ENCODE peak calls at places on chromosome X, in six cellular contexts. F, P, G, W, M and Q are unnamed samples.

GRCh38 chrX:102042706-102043325 is 82.7 kb upstream of the TCEAL2 start:
- DNase-seq in G (no peak), M (no peak), P (no peak), F (no peak), W (no peak), Q (no peak)

GRCh38 chrX:153971124-153971631 is 440 bp downstream of the HCFC1 start:
- DNase-seq in G (peak; percentile 90), M (peak; percentile 91), P (peak; percentile 89), F (peak; percentile 88), W (peak; percentile 90), Q (peak; percentile 84)

GRCh38 chrX:18099745-18100144 is 120.9 kb downstream of the BEND2 start:
- DNase-seq in W (peak; percentile 5), P (no peak), G (no peak), M (no peak), F (no peak), Q (no peak)

GRCh38 chrX:129749069-129749468 is 10.3 kb downstream of the XPNPEP2 start:
- DNase-seq in W (no peak), M (no peak), P (no peak), F (no peak), G (no peak), Q (no peak)

GRCh38 chrX:22247169-22247568 is 25.5 kb upstream of the CBLL2 start:
- DNase-seq in M (no peak), W (no peak), F (no peak), G (no peak), P (no peak), Q (no peak)

GRCh38 chrX:9326369-9326768 is 138.5 kb upstream of the TBL1X start:
- DNase-seq in G (no peak), P (no peak), F (no peak), W (no peak), M (no peak), Q (no peak)

GRCh38 chrX:65610040-65610439 is 57.4 kb upstream of the MSN start:
- DNase-seq in F (no peak), M (no peak), G (no peak), P (no peak), W (no peak), Q (no peak)

GRCh38 chrX:144681501-144681900 is 565.8 kb upstream of the SPANXN1 start:
- DNase-seq in W (no peak), M (no peak), G (no peak), P (no peak), F (no peak), Q (peak; percentile 3)

GRCh38 chrX:54248309-54248708 is 65.3 kb upstream of the FAM120C start:
- DNase-seq in M (no peak), W (peak; percentile 33), P (no peak), F (no peak), G (peak; percentile 48), Q (no peak)

GRCh38 chrX:23311731-23312130 is 22.9 kb upstream of the PTCHD1 start:
- DNase-seq in W (no peak), M (no peak), P (no peak), F (no peak), G (no peak), Q (no peak)

GRCh38 chrX:150074175-150074574 is 135.9 kb upstream of the EOLA2 start:
- DNase-seq in G (no peak), W (no peak), P (no peak), M (no peak), F (no peak), Q (no peak)

GRCh38 chrX:154470434-154470833 is 8.6 kb downstream of the LAGE3 start:
- DNase-seq in W (no peak), F (no peak), G (no peak), M (no peak), P (no peak), Q (no peak)

GRCh38 chrX:71815121-71815905 is 52.2 kb downstream of the CXorf49B start:
- DNase-seq in P (peak; percentile 36), G (no peak), M (no peak), W (no peak), F (no peak), Q (no peak)

GRCh38 chrX:134935286-134935685 is 55.5 kb upstream of the SMIM10 start:
- DNase-seq in G (no peak), F (no peak), W (no peak), P (no peak), M (no peak), Q (no peak)

GRCh38 chrX:37405954-37406353 is 56.8 kb downstream of the PRRG1 start:
- DNase-seq in W (no peak), M (no peak), P (no peak), G (no peak), F (no peak), Q (peak; percentile 18)

GRCh38 chrX:132662844-132663243 is 174.0 kb upstream of the MBNL3 start:
- DNase-seq in P (no peak), F (no peak), W (peak; percentile 9), M (no peak), G (no peak), Q (no peak)

GRCh38 chrX:33133320-33133719 is 78.0 kb downstream of the DMD start:
- DNase-seq in F (no peak), M (no peak), W (no peak), G (no peak), P (no peak), Q (no peak)

GRCh38 chrX:132171881-132172280 is 44.1 kb upstream of the FRMD7 start:
- DNase-seq in M (no peak), P (no peak), G (no peak), F (no peak), W (no peak), Q (no peak)

GRCh38 chrX:152908486-152908885 is 10.6 kb downstream of the ZNF185 start:
- DNase-seq in W (no peak), G (no peak), P (no peak), F (no peak), M (no peak), Q (no peak)

GRCh38 chrX:47540754-47541538 is 20.1 kb upstream of the ARAF start:
- DNase-seq in W (peak; percentile 89), F (peak; percentile 39), M (peak; percentile 68), G (peak; percentile 91), P (peak; percentile 85), Q (peak; percentile 78)

GRCh38 chrX:29627833-29628232 is 587.5 kb upstream of the MAGEB2 start:
- DNase-seq in G (no peak), W (peak; percentile 19), F (no peak), P (no peak), M (no peak), Q (no peak)

GRCh38 chrX:40513012-40513411 is 67.8 kb upstream of the ATP6AP2 start:
- DNase-seq in W (no peak), F (no peak), G (no peak), P (no peak), M (peak; percentile 50), Q (no peak)

GRCh38 chrX:40511258-40511657 is 69.5 kb upstream of the ATP6AP2 start:
- DNase-seq in P (no peak), W (no peak), F (no peak), G (no peak), M (no peak), Q (no peak)

GRCh38 chrX:40508560-40508959 is 72.2 kb upstream of the ATP6AP2 start:
- DNase-seq in P (no peak), W (no peak), F (no peak), M (no peak), G (no peak), Q (no peak)

GRCh38 chrX:40514376-40514775 is 66.4 kb upstream of the ATP6AP2 start:
- DNase-seq in F (no peak), W (no peak), G (no peak), M (no peak), P (no peak), Q (no peak)

GRCh38 chrX:40513835-40514234 is 66.9 kb upstream of the ATP6AP2 start:
- DNase-seq in G (no peak), P (no peak), W (no peak), M (no peak), F (no peak), Q (no peak)
- H3K4me1 ChIP-seq in G (no peaks in the 10 kb centered on the region), P (no peaks in the 10 kb centered on the region), W (no peaks in the 10 kb centered on the region), M (no peaks in the 10 kb centered on the region), F (no peaks in the 10 kb centered on the region), Q (no peaks in the 10 kb centered on the region)

GRCh38 chrX:86148024-86148511 is at the start of gene DACH2:
- DNase-seq in P (peak; percentile 95), M (peak; percentile 74), F (peak; percentile 68), W (peak; percentile 88), G (peak; percentile 71), Q (peak; percentile 73)
- H3K4me3 ChIP-seq in P (peak within 1 kb of the TSS; percentile 86), M (peak within 1 kb of the TSS; percentile 49), F (peak within 1 kb of the TSS; percentile 52), W (peak within 1 kb of the TSS; percentile 66), G (peak within 1 kb of the TSS; percentile 50), Q (peak within 1 kb of the TSS; percentile 60)

GRCh38 chrX:107733686-107734085 is 41.9 kb downstream of the TSC22D3 start:
- DNase-seq in F (no peak), M (no peak), P (peak; percentile 45), G (no peak), W (no peak), Q (no peak)
- H3K4me1 ChIP-seq in F (peaks cover 55% of the 10 kb centered on the region), M (peaks cover 26% of the 10 kb centered on the region), P (no peaks in the 10 kb centered on the region), G (peaks cover 41% of the 10 kb centered on the region), W (peaks cover 50% of the 10 kb centered on the region), Q (peaks cover 8% of the 10 kb centered on the region)

DNA sequence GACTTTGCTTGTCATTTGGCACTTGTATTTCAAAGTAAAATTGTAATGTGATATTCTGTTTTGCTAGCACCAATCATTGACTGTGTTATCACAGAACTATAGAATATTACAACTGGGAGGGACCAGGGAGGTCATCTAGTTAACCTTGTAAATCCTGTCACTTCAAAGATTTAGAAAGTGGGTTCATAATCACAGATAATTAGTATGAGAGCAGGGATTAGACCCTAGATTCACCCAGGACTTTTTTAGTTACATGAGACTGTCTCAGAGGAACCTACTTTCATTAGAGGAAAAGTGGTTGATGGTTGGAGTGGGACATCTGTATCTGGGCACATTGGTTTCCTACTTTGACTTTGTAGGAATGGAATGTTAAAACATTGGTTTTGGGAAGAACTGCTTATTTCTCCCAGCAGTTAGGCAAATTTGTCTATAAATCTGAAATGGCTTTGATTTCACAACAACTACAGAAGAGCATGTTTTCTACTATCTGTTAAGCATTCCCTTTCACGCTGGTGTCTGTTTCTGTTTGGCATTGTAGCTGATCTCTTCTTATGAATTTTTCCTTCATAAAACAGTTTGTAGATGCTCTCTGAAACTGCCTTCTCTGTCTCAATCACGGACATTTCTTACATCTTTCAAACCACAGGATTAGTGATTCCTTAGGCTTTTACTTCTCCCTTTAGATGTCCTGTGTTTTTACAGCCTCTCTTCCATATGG is 144.1 kb downstream of the DIPK2B start:
- DNase-seq in M (no peak), G (no peak), P (no peak), W (no peak), F (no peak), Q (no peak)
- H3K4me3 ChIP-seq in M (no peak overlapping the region), G (no peak overlapping the region), P (no peak overlapping the region), W (no peak overlapping the region), F (no peak overlapping the region), Q (no peak overlapping the region)

GRCh38 chrX:118503260-118504041 is 7.8 kb downstream of the DOCK11 start:
- DNase-seq in W (no peak), P (no peak), M (no peak), G (no peak), F (no peak), Q (no peak)
- H3K4me1 ChIP-seq in W (no peaks in the 10 kb centered on the region), P (no peaks in the 10 kb centered on the region), M (no peaks in the 10 kb centered on the region), G (no peaks in the 10 kb centered on the region), F (no peaks in the 10 kb centered on the region), Q (peaks cover 8% of the 10 kb centered on the region)

DNA sequence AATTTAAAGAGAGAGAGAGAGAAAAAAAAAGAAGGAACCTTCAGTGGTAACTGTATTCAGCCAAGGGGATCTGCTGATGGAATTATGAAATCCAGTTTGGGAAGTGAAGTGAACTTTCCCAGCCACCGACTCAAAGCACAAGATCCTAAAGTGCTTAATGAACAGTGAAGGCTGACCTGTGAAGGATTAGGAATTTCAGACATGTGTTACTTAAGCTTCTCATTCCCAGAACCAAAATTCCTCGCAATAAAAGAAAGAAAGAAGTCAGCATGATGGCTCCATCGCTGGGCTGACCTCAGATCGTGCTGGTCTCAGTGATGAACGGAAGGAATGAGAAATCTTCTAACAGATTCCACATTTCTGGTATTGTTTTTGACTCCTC is 135.2 kb downstream of the ARSF start:
- DNase-seq in M (no peak), F (no peak), G (no peak), W (peak; percentile 7), P (no peak), Q (peak; percentile 34)
- H3K4me3 ChIP-seq in M (no peak overlapping the region), F (no peak overlapping the region), G (no peak overlapping the region), W (no peak overlapping the region), P (no peak overlapping the region), Q (peak overlapping the region; percentile 48)